ENCODE peak calls at places on chromosome 13, in five cellular contexts. A is body of pancreas, V is PC-3, W is WTC11, Y is GM12864. U is an unnamed sample.

GRCh38 chr13:42740753-42741152 is 40.6 kb upstream of the FAM216B start:
- DNase-seq in W (no peak), A (peak; percentile 70), V (peak; percentile 23), Y (no peak), U (no peak)

GRCh38 chr13:59790626-59791025 is 373.1 kb downstream of the DIAPH3 start:
- DNase-seq in W (no peak), V (no peak), A (no peak), Y (no peak), U (no peak)

GRCh38 chr13:110885516-110885915 is 29.4 kb downstream of the ANKRD10 start:
- DNase-seq in W (no peak), A (no peak), V (no peak), Y (no peak), U (no peak)

GRCh38 chr13:31172001-31172400 is 10.3 kb upstream of the HSPH1 start:
- DNase-seq in Y (no peak), V (peak; percentile 65), A (no peak), W (no peak), U (no peak)

GRCh38 chr13:91347212-91347995 is at the start of gene MIR17HG:
- DNase-seq in A (peak; percentile 94), W (peak; percentile 88), V (peak; percentile 83), Y (peak; percentile 71), U (no peak)

GRCh38 chr13:79541426-79542049 is 60.6 kb downstream of the NDFIP2 start:
- DNase-seq in Y (peak; percentile 44), W (no peak), A (no peak), V (peak; percentile 82), U (peak; percentile 29)

GRCh38 chr13:111448504-111448903 is 128.1 kb downstream of the TEX29 start:
- DNase-seq in Y (no peak), W (no peak), A (no peak), V (no peak), U (no peak)

GRCh38 chr13:27857271-27857670 is 62.5 kb upstream of the PDX1 start:
- DNase-seq in A (no peak), Y (no peak), V (no peak), W (no peak), U (no peak)

GRCh38 chr13:93226623-93227279 is at the start of gene GPC6:
- DNase-seq in Y (no peak), V (peak; percentile 75), W (peak; percentile 58), A (peak; percentile 59), U (peak; percentile 77)

DNA sequence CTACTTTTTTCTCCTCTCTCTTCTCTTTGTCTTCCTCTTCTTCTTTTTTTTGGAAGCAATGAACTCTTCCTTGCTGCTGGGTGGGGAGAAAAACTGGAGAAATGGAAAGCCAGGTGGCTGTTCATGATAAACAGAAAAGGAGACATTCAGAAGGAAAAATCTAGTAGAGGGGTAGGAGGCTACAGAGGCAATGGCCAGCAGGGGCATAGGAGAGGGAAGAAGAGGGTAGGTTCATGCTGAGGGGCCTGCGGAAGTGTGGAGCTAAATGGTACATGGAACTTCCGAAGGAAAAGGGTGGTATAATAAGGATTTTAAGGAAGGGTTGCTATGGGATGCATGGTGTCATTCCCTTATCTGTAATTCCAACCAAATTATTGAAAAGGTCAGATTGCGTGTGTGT is 17.5 kb upstream of the HS6ST3 start:
- DNase-seq in V (no peak), A (no peak), Y (no peak), W (peak; percentile 38), U (no peak)
- TF ChIP-seq CTCF in V (no peak), A (no peak), Y (no peak), W (no peak), U (no peak)

GRCh38 chr13:109200556-109200955 is 571.1 kb downstream of the MYO16 start:
- DNase-seq in V (no peak), W (no peak), A (no peak), Y (no peak), U (no peak)

GRCh38 chr13:109199280-109199679 is 569.9 kb downstream of the MYO16 start:
- DNase-seq in A (no peak), V (no peak), W (no peak), Y (no peak), U (no peak)

GRCh38 chr13:109198585-109198984 is 569.2 kb downstream of the MYO16 start:
- DNase-seq in Y (no peak), V (peak; percentile 45), A (no peak), W (no peak), U (no peak)

GRCh38 chr13:109192306-109192705 is 562.9 kb downstream of the MYO16 start:
- DNase-seq in Y (no peak), W (no peak), V (no peak), A (no peak), U (no peak)

DNA sequence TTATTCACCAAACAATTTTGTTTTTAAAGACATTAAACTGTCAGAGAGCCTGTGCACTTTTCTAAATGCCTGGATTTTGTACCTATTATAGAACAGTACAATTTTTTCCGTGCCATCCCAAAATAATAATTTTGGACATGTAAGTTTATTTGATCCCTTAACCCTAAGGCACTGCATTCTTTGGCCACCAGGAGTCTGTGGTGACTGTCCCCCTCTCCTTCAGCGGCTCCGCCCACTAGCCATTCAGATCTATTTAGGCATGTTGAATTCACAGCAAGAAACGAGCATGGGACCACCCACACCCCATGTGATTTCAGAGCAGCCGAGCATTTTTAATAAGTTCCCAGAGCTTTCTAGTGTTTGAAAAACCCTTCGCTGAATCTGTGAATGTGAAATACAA is 567.5 kb downstream of the MYO16 start:
- DNase-seq in A (no peak), Y (no peak), W (peak; percentile 61), V (no peak), U (no peak)
- TF ChIP-seq CTCF in A (no peak), Y (no peak), W (no peak), V (no peak), U (no peak)

GRCh38 chr13:106110241-106110855 is 425.1 kb downstream of the EFNB2 start:
- DNase-seq in Y (no peak), V (peak; percentile 50), A (no peak), W (no peak), U (no peak)
- TF ChIP-seq CTCF in Y (no peak), V (no peak), A (no peak), W (no peak), U (no peak)

GRCh38 chr13:48156466-48156865 is 61.6 kb upstream of the MED4 start:
- DNase-seq in W (peak; percentile 29), V (no peak), Y (no peak), A (no peak), U (no peak)
- TF ChIP-seq CTCF in W (no peak), V (no peak), Y (no peak), A (no peak), U (no peak)